ENCODE peak calls at places on chromosomes 5 and 9, in five cellular contexts. One of them, this sample, is unnamed.
A peak's percentile ranks its signal among the peaks of the same experiment; 100 is the strongest.

GRCh38 chr5:131795879-131796792 is 681 bp downstream of the FNIP1 start:
- DNase-seq in IMR-90: peak; percentile 51
- DNase-seq in HCEC 1CT: peak; percentile 51
- DNase-seq in cardiac fibroblast: peak; percentile 64
- DNase-seq in RPMI7951: peak; percentile 56
- DNase-seq in this sample: peak; percentile 63

GRCh38 chr9:84493284-84493947 is 152.9 kb upstream of the SLC28A3 start:
- DNase-seq in RPMI7951: no peak
- DNase-seq in cardiac fibroblast: no peak
- DNase-seq in IMR-90: no peak
- DNase-seq in HCEC 1CT: no peak
- DNase-seq in this sample: no peak

GRCh38 chr5:173645437-173645807 is 29.0 kb upstream of the BOD1 start:
- DNase-seq in cardiac fibroblast: peak; percentile 52
- DNase-seq in RPMI7951: peak; percentile 51
- DNase-seq in HCEC 1CT: no peak
- DNase-seq in IMR-90: peak; percentile 38
- DNase-seq in this sample: peak; percentile 25

GRCh38 chr9:135547756-135548736 is 2.1 kb downstream of the OBP2A start:
- DNase-seq in HCEC 1CT: no peak
- DNase-seq in RPMI7951: no peak
- DNase-seq in IMR-90: no peak
- DNase-seq in cardiac fibroblast: no peak
- DNase-seq in this sample: no peak

GRCh38 chr5:147658293-147658932 is 124.1 kb downstream of the JAKMIP2 start:
- DNase-seq in IMR-90: no peak
- DNase-seq in HCEC 1CT: no peak
- DNase-seq in RPMI7951: no peak
- DNase-seq in cardiac fibroblast: no peak
- DNase-seq in this sample: no peak

GRCh38 chr9:96566401-96567202 is 53.0 kb downstream of the CDC14B start:
- DNase-seq in HCEC 1CT: peak; percentile 63
- DNase-seq in IMR-90: no peak
- DNase-seq in cardiac fibroblast: peak; percentile 45
- DNase-seq in RPMI7951: peak; percentile 72
- DNase-seq in this sample: peak; percentile 52

GRCh38 chr5:150632305-150633160 is 7.9 kb upstream of the SYNPO start:
- DNase-seq in HCEC 1CT: peak; percentile 45
- DNase-seq in cardiac fibroblast: peak; percentile 57
- DNase-seq in IMR-90: peak; percentile 87
- DNase-seq in RPMI7951: peak; percentile 44
- DNase-seq in this sample: peak; percentile 80

GRCh38 chr5:1507961-1508678 is 15.6 kb downstream of the LPCAT1 start:
- DNase-seq in IMR-90: no peak
- DNase-seq in HCEC 1CT: no peak
- DNase-seq in RPMI7951: no peak
- DNase-seq in cardiac fibroblast: no peak
- DNase-seq in this sample: no peak

GRCh38 chr5:74598731-74599624 is 41.5 kb downstream of the ENC1 start:
- DNase-seq in IMR-90: peak; percentile 75
- DNase-seq in HCEC 1CT: no peak
- DNase-seq in RPMI7951: no peak
- DNase-seq in cardiac fibroblast: peak; percentile 38
- DNase-seq in this sample: no peak

GRCh38 chr9:111877420-111877819 is 19.2 kb upstream of the UGCG start:
- DNase-seq in RPMI7951: no peak
- DNase-seq in cardiac fibroblast: no peak
- DNase-seq in HCEC 1CT: no peak
- DNase-seq in IMR-90: no peak
- DNase-seq in this sample: no peak

GRCh38 chr9:2263665-2264064 is 248.5 kb downstream of the SMARCA2 start:
- DNase-seq in RPMI7951: no peak
- DNase-seq in IMR-90: no peak
- DNase-seq in HCEC 1CT: no peak
- DNase-seq in cardiac fibroblast: no peak
- DNase-seq in this sample: no peak

GRCh38 chr5:98519530-98519929 is 253.9 kb upstream of the RGMB start:
- DNase-seq in HCEC 1CT: no peak
- DNase-seq in IMR-90: no peak
- DNase-seq in cardiac fibroblast: no peak
- DNase-seq in RPMI7951: no peak
- DNase-seq in this sample: no peak

GRCh38 chr5:94268226-94268625 is 350.2 kb downstream of the KIAA0825 start:
- DNase-seq in IMR-90: no peak
- DNase-seq in cardiac fibroblast: no peak
- DNase-seq in RPMI7951: no peak
- DNase-seq in HCEC 1CT: no peak
- DNase-seq in this sample: no peak

GRCh38 chr9:132408521-132408920 is 1.5 kb upstream of the CFAP77 start:
- DNase-seq in IMR-90: no peak
- DNase-seq in RPMI7951: no peak
- DNase-seq in cardiac fibroblast: peak; percentile 34
- DNase-seq in HCEC 1CT: no peak
- DNase-seq in this sample: no peak

GRCh38 chr9:37452611-37453010 is 12.6 kb downstream of the ZBTB5 start:
- DNase-seq in cardiac fibroblast: no peak
- DNase-seq in HCEC 1CT: no peak
- DNase-seq in RPMI7951: no peak
- DNase-seq in IMR-90: no peak
- DNase-seq in this sample: no peak

GRCh38 chr5:124628721-124629596 is 117.5 kb downstream of the ZNF608 start:
- DNase-seq in cardiac fibroblast: peak; percentile 83
- DNase-seq in HCEC 1CT: peak; percentile 98
- DNase-seq in RPMI7951: peak; percentile 98
- DNase-seq in IMR-90: peak; percentile 99
- DNase-seq in this sample: peak; percentile 96

GRCh38 chr5:179980767-179981166 is 73.1 kb upstream of the TBC1D9B start:
- DNase-seq in cardiac fibroblast: no peak
- DNase-seq in RPMI7951: no peak
- DNase-seq in IMR-90: no peak
- DNase-seq in HCEC 1CT: no peak
- DNase-seq in this sample: no peak

GRCh38 chr5:176438959-176439757 is 9.0 kb upstream of the FAF2 start:
- DNase-seq in HCEC 1CT: peak; percentile 71
- DNase-seq in IMR-90: peak; percentile 88
- DNase-seq in cardiac fibroblast: peak; percentile 67
- DNase-seq in RPMI7951: peak; percentile 81
- DNase-seq in this sample: peak; percentile 78

GRCh38 chr5:5221731-5222130 is 81.6 kb downstream of the ADAMTS16 start:
- DNase-seq in IMR-90: peak; percentile 13
- DNase-seq in HCEC 1CT: no peak
- DNase-seq in RPMI7951: peak; percentile 80
- DNase-seq in cardiac fibroblast: no peak
- DNase-seq in this sample: peak; percentile 3

GRCh38 chr9:98208635-98209034 is 16.2 kb upstream of the CORO2A start:
- DNase-seq in IMR-90: no peak
- DNase-seq in cardiac fibroblast: no peak
- DNase-seq in RPMI7951: no peak
- DNase-seq in HCEC 1CT: no peak
- DNase-seq in this sample: no peak

GRCh38 chr5:176985516-176985915 is 21.1 kb downstream of the UIMC1 start:
- DNase-seq in HCEC 1CT: no peak
- DNase-seq in cardiac fibroblast: no peak
- DNase-seq in RPMI7951: no peak
- DNase-seq in IMR-90: no peak
- DNase-seq in this sample: no peak

GRCh38 chr9:87829756-87830155 is 52.9 kb upstream of the SPATA31E1 start:
- DNase-seq in IMR-90: no peak
- DNase-seq in HCEC 1CT: no peak
- DNase-seq in RPMI7951: no peak
- DNase-seq in cardiac fibroblast: no peak
- DNase-seq in this sample: no peak

GRCh38 chr9:124010303-124010664 is 1.3 kb upstream of the LHX2 start:
- DNase-seq in cardiac fibroblast: no peak
- DNase-seq in IMR-90: no peak
- DNase-seq in RPMI7951: no peak
- DNase-seq in HCEC 1CT: no peak
- DNase-seq in this sample: no peak

GRCh38 chr5:79229357-79230174 is 6.4 kb upstream of the JMY start:
- DNase-seq in RPMI7951: peak; percentile 83
- DNase-seq in cardiac fibroblast: no peak
- DNase-seq in HCEC 1CT: peak; percentile 91
- DNase-seq in IMR-90: peak; percentile 81
- DNase-seq in this sample: peak; percentile 75

GRCh38 chr5:139458580-139459407 is 3.7 kb downstream of the ECSCR start:
- DNase-seq in HCEC 1CT: peak; percentile 82
- DNase-seq in IMR-90: peak; percentile 88
- DNase-seq in RPMI7951: peak; percentile 72
- DNase-seq in cardiac fibroblast: peak; percentile 53
- DNase-seq in this sample: no peak

GRCh38 chr9:8651126-8651525 is 851.5 kb upstream of the DMAC1 start:
- DNase-seq in IMR-90: no peak
- DNase-seq in RPMI7951: no peak
- DNase-seq in HCEC 1CT: no peak
- DNase-seq in cardiac fibroblast: no peak
- DNase-seq in this sample: no peak

GRCh38 chr5:156147948-156148285 is 179.0 kb upstream of the SGCD start:
- DNase-seq in HCEC 1CT: no peak
- DNase-seq in IMR-90: peak; percentile 51
- DNase-seq in cardiac fibroblast: no peak
- DNase-seq in RPMI7951: no peak
- DNase-seq in this sample: peak; percentile 5

GRCh38 chr5:136235316-136235715 is 42.4 kb upstream of the SMIM32 start:
- DNase-seq in IMR-90: no peak
- DNase-seq in HCEC 1CT: peak; percentile 63
- DNase-seq in cardiac fibroblast: no peak
- DNase-seq in RPMI7951: no peak
- DNase-seq in this sample: no peak

GRCh38 chr5:145936401-145937131 is at the start of gene SH3RF2:
- DNase-seq in IMR-90: peak; percentile 73
- DNase-seq in HCEC 1CT: peak; percentile 60
- DNase-seq in RPMI7951: peak; percentile 82
- DNase-seq in cardiac fibroblast: peak; percentile 59
- DNase-seq in this sample: peak; percentile 59

GRCh38 chr5:163790497-163790896 is 285.1 kb downstream of the MAT2B start:
- DNase-seq in RPMI7951: no peak
- DNase-seq in HCEC 1CT: peak; percentile 3
- DNase-seq in cardiac fibroblast: no peak
- DNase-seq in IMR-90: no peak
- DNase-seq in this sample: no peak

GRCh38 chr5:43020294-43020711 is 19.8 kb downstream of the ANXA2R start:
- DNase-seq in cardiac fibroblast: peak; percentile 55
- DNase-seq in RPMI7951: no peak
- DNase-seq in HCEC 1CT: no peak
- DNase-seq in IMR-90: peak; percentile 59
- DNase-seq in this sample: no peak

GRCh38 chr5:95238560-95239325 is 46.2 kb downstream of the MCTP1 start:
- DNase-seq in HCEC 1CT: peak; percentile 34
- DNase-seq in RPMI7951: peak; percentile 35
- DNase-seq in cardiac fibroblast: peak; percentile 12
- DNase-seq in IMR-90: peak; percentile 1
- DNase-seq in this sample: peak; percentile 16